ENCODE peak calls at places on chromosome 9, in five cellular contexts. H is K562, R is SK-N-SH, J is HepG2, E is GM12878. I is an unnamed sample.

GRCh38 chr9:36137392-36138004 is 965 bp downstream of the GLIPR2 start:
- DNase-seq in R (peak), J (no peak), H (no peak), E (no peak), I (no peak)

GRCh38 chr9:75085640-75086039 is 2.3 kb downstream of the NMRK1 start:
- DNase-seq in E (no peak), J (no peak), H (no peak), R (no peak), I (no peak)

GRCh38 chr9:109319631-109320233 is 1.1 kb downstream of the EPB41L4B start:
- DNase-seq in R (peak), H (no peak), J (no peak), E (no peak), I (no peak)

GRCh38 chr9:120505186-120505585 is 74.8 kb downstream of the CDK5RAP2 start:
- DNase-seq in J (no peak), R (no peak), E (no peak), H (no peak), I (no peak)

GRCh38 chr9:105067895-105068580 is 140.1 kb upstream of the ABCA1 start:
- DNase-seq in E (no peak), H (no peak), R (no peak), J (no peak), I (no peak)

GRCh38 chr9:27701664-27702063 is 128.4 kb upstream of the C9orf72 start:
- DNase-seq in J (no peak), H (no peak), E (no peak), R (no peak), I (no peak)

GRCh38 chr9:133130721-133131244 is 9.7 kb upstream of the RALGDS start:
- DNase-seq in R (no peak), E (no peak), H (no peak), J (no peak), I (no peak)

GRCh38 chr9:22158983-22159382 is 149.9 kb upstream of the CDKN2B start:
- DNase-seq in H (no peak), E (no peak), J (peak), R (no peak), I (peak)

GRCh38 chr9:72263572-72263971 is 101.4 kb downstream of the ZFAND5 start:
- DNase-seq in R (no peak), J (peak), E (no peak), H (no peak), I (no peak)

GRCh38 chr9:89890326-89890980 is 285.6 kb downstream of the GADD45G start:
- DNase-seq in R (no peak), H (no peak), J (no peak), E (no peak), I (no peak)

GRCh38 chr9:77614671-77615070 is 33.5 kb downstream of the GNA14 start:
- DNase-seq in J (no peak), E (no peak), R (no peak), H (no peak), I (no peak)

GRCh38 chr9:77616191-77616590 is 31.9 kb downstream of the GNA14 start:
- DNase-seq in J (no peak), H (no peak), R (no peak), E (no peak), I (no peak)
- TF ChIP-seq ZBTB33 in J (no peak), H (no peak), R (no peak), E (no peak), I (no peak)

GRCh38 chr9:131082774-131083512 is 13.4 kb upstream of the AIF1L start:
- DNase-seq in R (no peak), J (no peak), H (no peak), E (no peak), I (no peak)
- TF ChIP-seq ZBTB33 in R (no peak), J (no peak), H (no peak), E (no peak), I (no peak)

GRCh38 chr9:93471135-93471534 is 17.8 kb upstream of the FAM120AOS start:
- DNase-seq in H (no peak), R (no peak), J (no peak), E (no peak), I (no peak)

GRCh38 chr9:93467462-93467861 is 14.1 kb upstream of the FAM120AOS start:
- DNase-seq in R (no peak), H (no peak), E (no peak), J (no peak), I (no peak)

GRCh38 chr9:93467062-93467416 is 13.7 kb upstream of the FAM120AOS start:
- DNase-seq in E (no peak), H (peak), R (no peak), J (peak), I (no peak)

GRCh38 chr9:93470391-93470790 is 17.0 kb upstream of the FAM120AOS start:
- DNase-seq in H (no peak), R (no peak), J (no peak), E (no peak), I (no peak)

GRCh38 chr9:93468763-93469456 is 15.5 kb upstream of the FAM120AOS start:
- DNase-seq in R (no peak), J (no peak), H (no peak), E (no peak), I (no peak)
- TF ChIP-seq ZBTB33 in R (no peak), J (no peak), H (no peak), E (no peak), I (no peak)

GRCh38 chr9:97853056-97853843 is at the start of gene FOXE1:
- DNase-seq in H (no peak), E (no peak), J (no peak), R (no peak), I (no peak)
- TF ChIP-seq ZBTB33 in H (no peak), E (no peak), J (no peak), R (no peak), I (no peak)

GRCh38 chr9:129436751-129437625 is 183.9 kb downstream of the C9orf50 start:
- DNase-seq in J (no peak), H (peak), R (peak), E (no peak), I (no peak)
- TF ChIP-seq ZBTB33 in J (no peak), H (no peak), R (no peak), E (no peak), I (no peak)

DNA sequence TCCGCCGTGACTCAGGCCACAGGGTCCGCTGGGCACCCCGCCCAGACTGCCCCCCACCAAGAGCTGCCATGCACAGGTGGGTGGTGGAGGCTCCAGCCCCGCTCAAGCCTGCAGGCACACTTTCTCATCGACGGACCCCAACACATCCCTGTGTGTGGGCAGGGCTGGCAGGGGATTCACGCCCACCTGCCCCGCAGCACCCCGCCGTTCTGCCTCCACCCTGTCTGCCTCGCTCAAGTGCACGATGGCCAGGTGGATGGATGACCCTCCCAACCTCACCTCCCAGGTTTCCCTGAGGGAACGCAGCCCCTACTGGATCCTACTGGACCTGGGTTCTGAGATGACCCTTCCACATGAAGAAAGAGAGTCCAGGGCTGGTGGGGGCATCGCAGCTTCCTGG is 26.1 kb upstream of the FCN1 start:
- DNase-seq in E (no peak), R (no peak), H (no peak), J (no peak), I (no peak)
- TF ChIP-seq ZBTB33 in E (no peak), R (no peak), H (no peak), J (no peak), I (no peak)

DNA sequence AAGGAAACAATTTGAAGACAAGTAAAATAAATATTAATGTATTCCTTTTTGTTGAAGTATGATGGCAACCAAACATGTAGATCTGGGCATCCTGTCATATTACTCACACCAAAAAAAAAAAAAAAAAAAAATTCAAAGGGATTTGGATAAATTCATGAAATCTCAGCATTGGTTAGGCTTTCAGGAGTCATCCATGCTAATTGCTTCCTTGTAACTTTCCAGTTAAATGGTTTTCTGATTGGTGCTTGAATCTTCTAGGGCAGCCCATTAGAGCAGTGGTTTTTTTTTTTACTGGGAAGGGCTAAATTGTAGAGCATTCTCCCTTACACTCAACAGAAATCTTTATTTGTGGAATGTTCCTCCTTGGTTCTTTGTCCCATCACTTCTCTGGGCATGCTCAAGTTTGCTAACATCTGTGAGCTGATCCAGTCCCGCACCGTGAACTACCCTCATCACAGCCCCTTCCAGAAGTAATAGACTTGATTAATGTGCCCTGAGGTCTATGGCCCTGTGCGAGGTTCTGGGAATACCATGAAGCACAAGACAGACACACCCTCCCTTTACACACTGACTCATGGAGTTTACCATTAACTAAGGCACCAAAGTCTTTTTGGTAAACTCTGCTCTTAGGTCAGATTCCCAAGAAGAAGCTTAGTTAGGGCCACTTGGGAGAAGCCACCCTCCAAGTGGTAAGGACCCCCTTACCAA is 56.0 kb downstream of the RGS3 start:
- DNase-seq in R (no peak), E (no peak), J (peak), H (no peak), I (no peak)
- TF ChIP-seq ZBTB33 in R (no peak), E (no peak), J (no peak), H (no peak), I (no peak)

DNA sequence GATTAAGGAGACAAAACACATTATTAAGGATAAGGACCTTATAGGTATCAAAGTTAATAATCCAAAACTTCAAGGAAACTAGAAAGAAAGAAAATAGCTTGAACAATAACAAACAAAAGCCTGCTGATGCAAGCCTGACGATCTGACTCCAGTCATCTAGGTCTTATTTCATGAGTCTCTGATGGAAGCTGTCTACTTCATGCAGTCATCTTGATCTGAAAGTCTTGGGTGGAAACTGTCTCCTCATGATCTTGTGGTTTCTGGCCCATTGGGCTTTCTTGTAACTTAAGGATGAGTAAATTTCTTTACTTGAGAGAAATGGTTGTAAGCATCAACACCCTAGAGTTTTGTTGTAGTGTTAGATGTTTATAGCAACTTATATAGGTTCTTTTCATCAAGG is 20.6 kb upstream of the PSIP1 start:
- DNase-seq in R (no peak), H (no peak), E (no peak), J (no peak), I (no peak)
- TF ChIP-seq ZBTB33 in R (no peak), H (no peak), E (no peak), J (no peak), I (no peak)